ENCODE peak calls at places on chromosomes 4 and X, in four cellular contexts. One of them, this sample, is unnamed.

GRCh38 chrX:18566748-18567147 is 105.2 kb downstream of the RS1 start:
- DNase-seq in omental fat pad: no peak
- DNase-seq in heart left ventricle: no peak
- DNase-seq in AG09309: no peak
- DNase-seq in this sample: no peak

GRCh38 chr4:39494354-39494753 is 32.9 kb downstream of the UGDH start:
- DNase-seq in omental fat pad: no peak
- DNase-seq in heart left ventricle: no peak
- DNase-seq in AG09309: no peak
- DNase-seq in this sample: no peak

GRCh38 chrX:45347877-45348675 is 147.4 kb upstream of the DIPK2B start:
- DNase-seq in AG09309: no peak
- DNase-seq in heart left ventricle: no peak
- DNase-seq in omental fat pad: no peak
- DNase-seq in this sample: no peak

GRCh38 chr4:172919269-172919668 is 249.3 kb upstream of the GALNT7 start:
- DNase-seq in heart left ventricle: no peak
- DNase-seq in AG09309: no peak
- DNase-seq in omental fat pad: no peak
- DNase-seq in this sample: no peak

GRCh38 chrX:12052109-12052508 is 86.2 kb upstream of the FRMPD4 start:
- DNase-seq in AG09309: no peak
- DNase-seq in heart left ventricle: no peak
- DNase-seq in omental fat pad: no peak
- DNase-seq in this sample: no peak

GRCh38 chr4:113584407-113585150 is 177.0 kb downstream of the CAMK2D start:
- DNase-seq in omental fat pad: no peak
- DNase-seq in AG09309: peak
- DNase-seq in heart left ventricle: no peak
- DNase-seq in this sample: no peak

GRCh38 chr4:62881210-62881609 is 1528.0 kb downstream of the TECRL start:
- DNase-seq in heart left ventricle: no peak
- DNase-seq in AG09309: no peak
- DNase-seq in omental fat pad: no peak
- DNase-seq in this sample: no peak

GRCh38 chr4:108965472-108966076 is 202.7 kb upstream of the ETNPPL start:
- DNase-seq in AG09309: no peak
- DNase-seq in omental fat pad: no peak
- DNase-seq in heart left ventricle: no peak
- DNase-seq in this sample: no peak

GRCh38 chr4:64713256-64713840 is 304.1 kb upstream of the TECRL start:
- DNase-seq in AG09309: peak
- DNase-seq in heart left ventricle: no peak
- DNase-seq in omental fat pad: no peak
- DNase-seq in this sample: no peak

GRCh38 chrX:150092549-150092948 is 154.3 kb upstream of the EOLA2 start:
- DNase-seq in heart left ventricle: no peak
- DNase-seq in omental fat pad: no peak
- DNase-seq in AG09309: no peak
- DNase-seq in this sample: no peak

GRCh38 chrX:54807524-54808108 is at the start of gene MAGED2:
- DNase-seq in omental fat pad: no peak
- DNase-seq in heart left ventricle: no peak
- DNase-seq in AG09309: no peak
- DNase-seq in this sample: peak

GRCh38 chrX:72029473-72030411 is 102.0 kb downstream of the RTL5 start:
- DNase-seq in AG09309: peak
- DNase-seq in omental fat pad: no peak
- DNase-seq in heart left ventricle: no peak
- DNase-seq in this sample: no peak

GRCh38 chr4:122450847-122451246 is 5.7 kb downstream of the IL2 start:
- DNase-seq in AG09309: no peak
- DNase-seq in heart left ventricle: no peak
- DNase-seq in omental fat pad: no peak
- DNase-seq in this sample: peak

GRCh38 chr4:83552085-83552484 is 16.2 kb downstream of the GPAT3 start:
- DNase-seq in AG09309: no peak
- DNase-seq in omental fat pad: no peak
- DNase-seq in heart left ventricle: no peak
- DNase-seq in this sample: no peak

GRCh38 chrX:1434871-1435240 is 17.9 kb downstream of the ASMTL start:
- DNase-seq in AG09309: no peak
- DNase-seq in heart left ventricle: peak
- DNase-seq in omental fat pad: no peak
- DNase-seq in this sample: no peak

GRCh38 chrX:48487362-48487785 is 11.4 kb downstream of the FTSJ1 start:
- DNase-seq in heart left ventricle: no peak
- DNase-seq in omental fat pad: no peak
- DNase-seq in AG09309: peak
- DNase-seq in this sample: no peak
- TF ChIP-seq CTCF in heart left ventricle: no peak
- TF ChIP-seq CTCF in omental fat pad: no peak
- TF ChIP-seq CTCF in AG09309: no peak
- TF ChIP-seq CTCF in this sample: no peak

GRCh38 chrX:30270639-30271038 is 23.7 kb downstream of the MAGEB1 start:
- DNase-seq in AG09309: no peak
- DNase-seq in heart left ventricle: no peak
- DNase-seq in omental fat pad: no peak
- DNase-seq in this sample: no peak

GRCh38 chrX:30280428-30280827 is 28.8 kb downstream of the NR0B1 start:
- DNase-seq in AG09309: no peak
- DNase-seq in heart left ventricle: no peak
- DNase-seq in omental fat pad: no peak
- DNase-seq in this sample: no peak

GRCh38 chrX:30278365-30278764 is 30.8 kb downstream of the NR0B1 start:
- DNase-seq in heart left ventricle: no peak
- DNase-seq in AG09309: no peak
- DNase-seq in omental fat pad: no peak
- DNase-seq in this sample: no peak

DNA sequence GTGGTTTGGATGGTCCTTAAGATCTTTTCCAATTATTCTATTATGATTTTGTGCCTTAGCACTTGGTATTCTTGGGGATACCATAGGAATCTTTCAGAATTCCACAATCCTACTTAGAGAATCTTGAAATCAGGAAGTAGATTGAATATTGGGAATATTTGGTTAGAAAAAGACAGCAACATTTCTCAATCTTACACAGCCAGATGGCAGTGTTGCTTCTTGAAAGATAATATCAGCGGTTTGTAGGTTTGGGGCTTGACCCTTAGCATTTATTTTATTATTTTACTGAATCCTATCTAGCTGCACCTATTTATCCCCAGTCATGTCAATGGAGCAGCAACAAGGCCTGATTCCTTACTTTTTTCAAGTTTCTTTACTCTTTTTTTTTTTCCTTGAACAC is 28.6 kb downstream of the MAGEB1 start:
- DNase-seq in AG09309: no peak
- DNase-seq in heart left ventricle: no peak
- DNase-seq in omental fat pad: no peak
- DNase-seq in this sample: no peak
- TF ChIP-seq CTCF in AG09309: peak
- TF ChIP-seq CTCF in heart left ventricle: no peak
- TF ChIP-seq CTCF in omental fat pad: no peak
- TF ChIP-seq CTCF in this sample: peak

GRCh38 chr4:176949022-176949421 is 156.3 kb upstream of the VEGFC start:
- DNase-seq in omental fat pad: no peak
- DNase-seq in AG09309: peak
- DNase-seq in heart left ventricle: no peak
- DNase-seq in this sample: no peak

GRCh38 chr4:176939445-176939844 is 146.7 kb upstream of the VEGFC start:
- DNase-seq in AG09309: no peak
- DNase-seq in heart left ventricle: no peak
- DNase-seq in omental fat pad: no peak
- DNase-seq in this sample: no peak

GRCh38 chr4:176945314-176945713 is 152.6 kb upstream of the VEGFC start:
- DNase-seq in AG09309: no peak
- DNase-seq in heart left ventricle: no peak
- DNase-seq in omental fat pad: no peak
- DNase-seq in this sample: no peak
- TF ChIP-seq CTCF in AG09309: no peak
- TF ChIP-seq CTCF in heart left ventricle: no peak
- TF ChIP-seq CTCF in omental fat pad: no peak
- TF ChIP-seq CTCF in this sample: no peak

DNA sequence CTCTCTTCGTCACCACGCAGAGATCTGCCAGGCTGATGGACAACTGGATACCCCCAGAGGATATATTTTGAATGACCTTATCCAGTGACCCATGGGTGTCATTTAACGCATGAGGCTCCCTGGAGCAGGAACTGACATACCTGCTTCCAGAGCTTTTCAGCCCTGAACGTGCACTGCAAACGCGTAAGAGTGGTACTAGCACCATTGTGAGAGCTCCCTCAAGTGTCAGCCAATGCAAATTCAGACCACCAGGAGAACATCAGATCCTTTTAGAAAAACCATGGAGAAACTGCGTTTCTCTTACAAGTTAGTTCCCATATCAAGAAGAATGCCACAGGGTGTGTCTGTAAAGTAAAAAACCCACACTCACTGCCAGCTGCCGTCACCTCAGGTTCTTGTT is 7.3 kb downstream of the TREX2 start:
- DNase-seq in heart left ventricle: no peak
- DNase-seq in omental fat pad: no peak
- DNase-seq in AG09309: no peak
- DNase-seq in this sample: peak
- TF ChIP-seq CTCF in heart left ventricle: peak
- TF ChIP-seq CTCF in omental fat pad: no peak
- TF ChIP-seq CTCF in AG09309: no peak
- TF ChIP-seq CTCF in this sample: no peak

GRCh38 chr4:177375971-177376370 is 66.3 kb downstream of the AGA start:
- DNase-seq in AG09309: no peak
- DNase-seq in omental fat pad: no peak
- DNase-seq in heart left ventricle: no peak
- DNase-seq in this sample: no peak
- TF ChIP-seq CTCF in AG09309: no peak
- TF ChIP-seq CTCF in omental fat pad: no peak
- TF ChIP-seq CTCF in heart left ventricle: no peak
- TF ChIP-seq CTCF in this sample: no peak

GRCh38 chrX:10404435-10404834 is 215.9 kb downstream of the MID1 start:
- DNase-seq in AG09309: peak
- DNase-seq in heart left ventricle: no peak
- DNase-seq in omental fat pad: no peak
- DNase-seq in this sample: no peak

GRCh38 chrX:10398271-10398670 is 222.1 kb downstream of the MID1 start:
- DNase-seq in omental fat pad: no peak
- DNase-seq in heart left ventricle: no peak
- DNase-seq in AG09309: no peak
- DNase-seq in this sample: no peak

GRCh38 chrX:10399152-10399741 is 221.1 kb downstream of the MID1 start:
- DNase-seq in heart left ventricle: no peak
- DNase-seq in omental fat pad: no peak
- DNase-seq in AG09309: no peak
- DNase-seq in this sample: no peak

GRCh38 chrX:10397349-10397748 is 223.0 kb downstream of the MID1 start:
- DNase-seq in omental fat pad: no peak
- DNase-seq in heart left ventricle: no peak
- DNase-seq in AG09309: no peak
- DNase-seq in this sample: no peak

GRCh38 chrX:10401239-10401638 is 219.1 kb downstream of the MID1 start:
- DNase-seq in heart left ventricle: no peak
- DNase-seq in AG09309: no peak
- DNase-seq in omental fat pad: no peak
- DNase-seq in this sample: no peak
- TF ChIP-seq CTCF in heart left ventricle: no peak
- TF ChIP-seq CTCF in AG09309: peak
- TF ChIP-seq CTCF in omental fat pad: no peak
- TF ChIP-seq CTCF in this sample: no peak

GRCh38 chrX:132612990-132613564 is 124.2 kb upstream of the MBNL3 start:
- DNase-seq in omental fat pad: no peak
- DNase-seq in heart left ventricle: peak
- DNase-seq in AG09309: no peak
- DNase-seq in this sample: peak

GRCh38 chrX:132613801-132614200 is 125.0 kb upstream of the MBNL3 start:
- DNase-seq in AG09309: no peak
- DNase-seq in omental fat pad: no peak
- DNase-seq in heart left ventricle: no peak
- DNase-seq in this sample: no peak

GRCh38 chrX:132618810-132619209 is 130.0 kb upstream of the MBNL3 start:
- DNase-seq in AG09309: no peak
- DNase-seq in omental fat pad: no peak
- DNase-seq in heart left ventricle: no peak
- DNase-seq in this sample: no peak

GRCh38 chrX:132614297-132614696 is 125.5 kb upstream of the MBNL3 start:
- DNase-seq in AG09309: no peak
- DNase-seq in heart left ventricle: no peak
- DNase-seq in omental fat pad: no peak
- DNase-seq in this sample: peak

DNA sequence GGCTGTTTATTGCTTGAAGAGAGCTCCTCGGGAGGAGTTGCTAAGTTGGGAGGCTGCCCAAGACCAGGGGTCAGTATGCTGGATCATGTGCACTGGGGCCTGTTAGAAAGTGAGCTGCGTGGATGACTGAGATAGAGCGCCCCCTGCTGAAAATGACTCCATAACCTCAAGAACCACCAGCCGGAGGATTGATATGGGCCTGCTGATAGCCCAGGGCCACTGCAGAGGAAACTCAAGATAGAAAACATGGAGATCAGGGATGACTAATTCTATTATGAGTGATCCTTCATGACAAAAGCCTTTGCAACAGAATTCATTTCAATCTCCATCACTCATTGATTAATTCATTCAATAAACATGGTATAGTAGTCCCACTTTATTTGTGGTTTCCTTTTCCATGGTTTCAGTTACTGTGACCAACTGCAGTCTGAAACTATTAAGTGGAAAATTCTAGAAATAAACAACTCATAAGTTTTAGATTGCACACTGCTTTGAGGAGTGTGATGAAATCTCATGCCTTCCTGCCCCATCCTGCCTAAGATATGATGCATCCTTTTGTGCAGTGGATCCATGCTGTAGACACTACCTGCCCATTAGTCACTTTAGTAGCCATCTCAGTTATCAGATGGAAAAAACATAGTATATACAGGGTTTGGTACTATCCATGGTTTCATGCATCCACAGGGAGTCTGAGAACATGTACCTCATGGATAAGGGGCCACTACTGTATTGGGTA is 126.7 kb upstream of the MBNL3 start:
- DNase-seq in omental fat pad: no peak
- DNase-seq in heart left ventricle: no peak
- DNase-seq in AG09309: no peak
- DNase-seq in this sample: peak
- TF ChIP-seq CTCF in omental fat pad: no peak
- TF ChIP-seq CTCF in heart left ventricle: peak
- TF ChIP-seq CTCF in AG09309: peak
- TF ChIP-seq CTCF in this sample: peak

DNA sequence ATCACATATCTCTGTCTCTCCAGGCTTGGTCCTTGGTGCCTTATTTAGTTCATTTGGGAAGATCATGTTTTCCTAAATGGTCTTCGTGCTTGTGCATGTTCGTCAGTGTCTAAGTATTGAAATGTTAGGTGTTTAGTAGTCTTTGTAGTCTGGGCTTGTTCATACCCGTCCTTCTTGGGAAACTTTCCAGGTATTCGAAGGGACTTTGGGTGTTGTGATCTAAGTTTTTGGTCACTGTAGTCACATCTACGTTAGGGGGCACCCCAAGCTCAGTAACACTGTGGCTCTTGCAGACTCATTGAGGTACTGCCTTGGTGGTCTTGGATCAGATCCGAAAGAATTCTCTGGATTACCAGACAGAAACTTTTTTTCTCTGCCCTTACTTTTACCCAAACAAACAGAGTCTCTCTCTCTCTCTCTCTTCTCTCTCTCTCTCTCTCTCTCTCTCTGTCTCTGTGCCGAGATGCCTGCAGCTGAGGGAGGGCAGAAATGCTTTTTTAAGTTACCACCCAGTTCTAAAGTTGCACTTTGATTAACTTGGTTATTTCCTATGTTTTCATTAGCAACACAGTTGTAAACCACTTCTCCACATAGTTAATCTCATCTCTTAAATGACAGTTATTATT is 67.6 kb upstream of the SLC7A3 start:
- DNase-seq in heart left ventricle: no peak
- DNase-seq in omental fat pad: no peak
- DNase-seq in AG09309: no peak
- DNase-seq in this sample: peak
- TF ChIP-seq CTCF in heart left ventricle: peak
- TF ChIP-seq CTCF in omental fat pad: no peak
- TF ChIP-seq CTCF in AG09309: peak
- TF ChIP-seq CTCF in this sample: peak

This sample was measured in testis.